ENCODE peak calls at places on chromosomes 7 and 10, in eight cellular contexts. O, H, S, I, W, A, L and Y are unnamed samples.

GRCh38 chr10:126521354-126521753 is 133.1 kb upstream of the ADAM12 start:
- DNase-seq in O (peak; percentile 27), I (no peak), W (no peak), H (no peak), S (no peak), A (peak; percentile 23), L (no peak), Y (no peak)

GRCh38 chr10:43078986-43079273 is 2.1 kb downstream of the RET start:
- DNase-seq in H (no peak), L (no peak), I (peak; percentile 51), A (peak; percentile 43), W (peak; percentile 32), O (no peak), S (no peak), Y (peak; percentile 22)

GRCh38 chr10:59803714-59804113 is 50.5 kb upstream of the MRLN start:
- DNase-seq in L (peak; percentile 47), A (no peak), W (peak; percentile 7), I (no peak), H (no peak), O (no peak), S (no peak), Y (no peak)

GRCh38 chr7:14424675-14425074 is 435.2 kb upstream of the ETV1 start:
- DNase-seq in A (no peak), W (no peak), O (no peak), H (no peak), L (no peak), S (no peak), I (no peak), Y (no peak)

GRCh38 chr10:11209810-11210141 is 192.1 kb downstream of the CELF2 start:
- DNase-seq in O (no peak), I (no peak), H (peak; percentile 34), A (no peak), L (no peak), W (no peak), S (no peak), Y (peak; percentile 80)

GRCh38 chr7:158134824-158135223 is 452.8 kb downstream of the PTPRN2 start:
- DNase-seq in H (no peak), W (no peak), L (no peak), S (no peak), A (no peak), I (no peak), O (no peak), Y (no peak)

GRCh38 chr10:130484912-130485180 is 348.7 kb downstream of the GLRX3 start:
- DNase-seq in L (no peak), S (no peak), I (no peak), W (no peak), A (no peak), H (no peak), O (no peak), Y (no peak)

GRCh38 chr7:2666588-2667250 is 21.3 kb upstream of the AMZ1 start:
- DNase-seq in A (no peak), W (no peak), I (no peak), S (no peak), H (no peak), O (no peak), L (no peak), Y (no peak)

GRCh38 chr10:70233109-70233938 is at the start of gene PPA1:
- DNase-seq in L (peak; percentile 97), S (peak; percentile 66), A (peak; percentile 100), W (peak; percentile 99), I (peak; percentile 99), O (peak; percentile 90), H (peak; percentile 97), Y (peak; percentile 98)

GRCh38 chr7:99595111-99595745 is 2.8 kb upstream of the TMEM225B start:
- DNase-seq in I (no peak), O (no peak), A (no peak), W (no peak), L (no peak), H (no peak), S (no peak), Y (no peak)

GRCh38 chr10:57880441-57881301 is 387.0 kb downstream of the IPMK start:
- DNase-seq in H (no peak), L (no peak), A (no peak), S (no peak), I (no peak), O (no peak), W (no peak), Y (no peak)

GRCh38 chr7:63899691-63900393 is 98.8 kb upstream of the ZNF722 start:
- DNase-seq in O (no peak), A (peak; percentile 1), H (no peak), L (peak; percentile 72), I (no peak), S (no peak), W (no peak), Y (peak; percentile 3)

GRCh38 chr10:35331894-35332640 is 4.2 kb upstream of the CCNY start:
- DNase-seq in O (peak; percentile 82), W (no peak), S (peak; percentile 38), L (no peak), H (no peak), A (peak; percentile 80), I (peak; percentile 58), Y (no peak)

GRCh38 chr10:27190508-27190907 is 35.4 kb downstream of the MASTL start:
- DNase-seq in H (no peak), W (no peak), A (no peak), L (no peak), S (no peak), O (no peak), I (no peak), Y (no peak)

GRCh38 chr7:128863433-128863989 is 855 bp downstream of the ATP6V1F start:
- DNase-seq in L (peak; percentile 67), A (peak; percentile 70), W (peak; percentile 81), H (no peak), I (peak; percentile 67), S (no peak), O (peak; percentile 56), Y (peak; percentile 80)

GRCh38 chr7:994592-995308 is 11.8 kb downstream of the CYP2W1 start:
- DNase-seq in W (peak; percentile 62), L (no peak), A (no peak), I (no peak), O (no peak), H (no peak), S (no peak), Y (no peak)

GRCh38 chr10:30098624-30099023 is 39.2 kb upstream of the JCAD start:
- DNase-seq in W (no peak), L (no peak), I (no peak), O (no peak), A (peak; percentile 53), S (peak; percentile 84), H (no peak), Y (no peak)

GRCh38 chr7:74627699-74628411 is 29.7 kb upstream of the GTF2I start:
- DNase-seq in S (no peak), W (no peak), H (no peak), O (no peak), A (no peak), L (no peak), I (peak; percentile 70), Y (peak; percentile 48)

GRCh38 chr10:51724038-51724437 is 24.6 kb upstream of the CSTF2T start:
- DNase-seq in H (no peak), L (no peak), S (no peak), O (no peak), I (no peak), W (no peak), A (no peak), Y (no peak)

GRCh38 chr10:78231930-78232329 is 198.3 kb downstream of the RPS24 start:
- DNase-seq in H (no peak), W (no peak), O (no peak), I (peak; percentile 39), L (peak; percentile 45), A (no peak), S (no peak), Y (no peak)
- TF ChIP-seq CTCF in H (peak; percentile 56), W (no peak), O (peak; percentile 41), I (peak; percentile 33), L (no peak), A (no peak), S (peak; percentile 11), Y (no peak)

DNA sequence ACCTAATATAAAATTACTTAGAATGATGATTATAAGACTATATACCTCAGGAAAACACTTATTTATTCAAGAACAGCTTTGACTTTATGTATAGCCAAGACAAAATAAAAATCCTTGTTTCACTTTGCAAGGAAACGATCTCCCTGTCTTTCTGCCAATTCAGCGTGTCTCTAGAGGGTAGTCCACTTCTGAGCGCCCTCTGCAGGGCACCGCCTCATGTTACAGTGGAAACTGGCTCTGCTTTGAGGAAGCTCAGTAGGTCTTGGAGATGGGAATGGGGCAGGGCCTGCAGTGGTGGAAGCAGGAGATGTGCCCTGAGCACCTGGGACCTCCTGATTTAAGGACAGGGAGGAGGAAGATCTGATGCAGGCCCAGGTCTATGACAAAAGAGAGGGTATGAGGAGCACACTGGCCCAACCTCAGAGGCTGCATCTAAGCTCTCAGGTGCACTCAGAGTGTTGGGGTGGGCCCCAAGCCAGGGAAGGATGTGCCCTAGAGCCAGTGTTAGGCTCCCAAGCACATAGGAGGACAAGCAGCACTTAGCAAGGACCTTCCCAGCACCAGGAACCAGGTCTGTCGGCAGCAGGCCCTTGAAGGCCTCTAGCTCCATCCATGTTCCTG is 481.0 kb downstream of the TNS3 start:
- DNase-seq in A (peak; percentile 36), O (peak; percentile 61), I (peak; percentile 54), W (peak; percentile 56), H (no peak), L (peak; percentile 10), S (no peak), Y (peak; percentile 18)
- TF ChIP-seq CTCF in A (peak; percentile 47), O (peak; percentile 94), I (peak; percentile 85), W (peak; percentile 88), H (peak; percentile 56), L (peak; percentile 11), S (peak; percentile 71), Y (peak; percentile 45)

DNA sequence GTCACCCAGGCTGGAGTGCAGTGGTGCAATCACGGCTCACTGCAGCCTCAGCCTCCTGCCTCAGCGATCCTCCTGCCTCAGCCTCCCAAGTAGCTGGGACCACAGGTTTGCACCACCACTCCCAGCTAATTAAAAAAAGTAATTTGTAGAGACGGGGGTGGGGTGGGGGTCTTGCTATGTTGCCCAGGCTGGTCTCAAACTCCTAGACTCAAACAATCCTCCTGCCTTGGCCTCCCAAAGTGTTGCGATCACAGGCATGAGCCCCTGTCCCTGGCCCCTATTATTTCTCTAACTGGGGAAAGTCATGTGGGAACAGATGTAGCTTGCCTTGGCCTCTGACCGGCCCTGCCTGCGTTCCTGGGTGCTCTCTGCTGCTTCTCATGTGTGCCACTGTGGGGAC is 178.7 kb downstream of the RNF216 start:
- DNase-seq in H (no peak), L (no peak), W (no peak), A (no peak), O (no peak), S (no peak), I (no peak), Y (no peak)
- TF ChIP-seq CTCF in H (no peak), L (no peak), W (no peak), A (no peak), O (no peak), S (no peak), I (no peak), Y (no peak)

GRCh38 chr10:77408259-77408658 is 229.3 kb downstream of the KCNMA1 start:
- DNase-seq in H (no peak), O (no peak), A (no peak), I (no peak), W (no peak), S (no peak), L (no peak), Y (no peak)
- TF ChIP-seq CTCF in H (no peak), O (no peak), A (no peak), I (no peak), W (no peak), S (no peak), L (no peak), Y (no peak)